ENCODE peak calls at places on chromosomes 1 and 21, in seven cellular contexts. R is neural crest cell; F is activated CD8-positive, alpha-beta memory T cell treated with anti-CD3 and anti-CD28 coated beads for 48 hours; Y is stimulated activated CD8-positive, alpha-beta memory T cell treated with anti-CD3 and anti-CD28 coated beads, Interleukin-4, amount 100 ng/mL, for 1 hour; Q is choroid plexus epithelial cell; J is HEK293T; M is NCI-H1417. S is an unnamed sample.

GRCh38 chr1:9904571-9904970 is 5.5 kb downstream of the CTNNBIP1 start:
- DNase-seq in R (no peak), F (no peak), Y (no peak), Q (peak; percentile 57), J (no peak), M (no peak), S (no peak)

GRCh38 chr1:61393575-61393974 is 311.2 kb downstream of the NFIA start:
- DNase-seq in R (no peak), F (no peak), Y (no peak), Q (no peak), J (no peak), M (no peak), S (no peak)

GRCh38 chr1:145995964-145996432 is 381 bp downstream of the TXNIP start:
- DNase-seq in R (no peak), F (no peak), Y (no peak), Q (no peak), J (peak; percentile 47), M (peak; percentile 83), S (no peak)

GRCh38 chr1:28926629-28927441 is 12.5 kb downstream of the EPB41 start:
- DNase-seq in R (no peak), F (no peak), Y (no peak), Q (peak; percentile 17), J (no peak), M (peak; percentile 70), S (no peak)

GRCh38 chr1:218479436-218480115 is 134.4 kb downstream of the TGFB2 start:
- DNase-seq in R (no peak), F (no peak), Y (no peak), Q (peak; percentile 84), J (no peak), M (no peak), S (no peak)

GRCh38 chr1:114718661-114719423 is 2.3 kb upstream of the NRAS start:
- DNase-seq in R (no peak), F (no peak), Y (no peak), Q (peak; percentile 40), J (no peak), M (no peak), S (no peak)

GRCh38 chr1:151104630-151105029 is 34.1 kb downstream of the GABPB2 start:
- DNase-seq in R (no peak), F (no peak), Y (no peak), Q (no peak), J (no peak), M (no peak), S (no peak)

GRCh38 chr1:228996286-228996685 is 261.0 kb downstream of the RHOU start:
- DNase-seq in R (no peak), F (no peak), Y (no peak), Q (no peak), J (no peak), M (no peak), S (no peak)

GRCh38 chr1:32774950-32775634 is 42.1 kb downstream of the YARS1 start:
- DNase-seq in R (no peak), F (no peak), Y (no peak), Q (peak; percentile 58), J (no peak), M (peak; percentile 41), S (no peak)

GRCh38 chr1:226549937-226550670 is 1.5 kb downstream of the STUM start:
- DNase-seq in R (peak; percentile 5), F (no peak), Y (no peak), Q (no peak), J (no peak), M (peak; percentile 63), S (peak; percentile 49)

GRCh38 chr1:205633421-205633976 is 1.7 kb upstream of the ELK4 start:
- DNase-seq in R (no peak), F (no peak), Y (no peak), Q (peak; percentile 20), J (no peak), M (peak; percentile 24), S (no peak)

GRCh38 chr1:204087181-204087892 is 14.4 kb downstream of the SOX13 start:
- DNase-seq in R (no peak), F (no peak), Y (no peak), Q (no peak), J (no peak), M (no peak), S (no peak)

GRCh38 chr1:219666242-219666641 is 53.3 kb upstream of the ZC3H11B start:
- DNase-seq in R (no peak), F (no peak), Y (no peak), Q (peak; percentile 82), J (no peak), M (no peak), S (no peak)

GRCh38 chr1:46549697-46550681 is 1.5 kb downstream of the KNCN start:
- DNase-seq in R (peak; percentile 28), F (no peak), Y (no peak), Q (peak; percentile 79), J (no peak), M (peak; percentile 87), S (peak; percentile 63)

GRCh38 chr21:43658769-43659135 is 536 bp downstream of the HSF2BP start:
- DNase-seq in R (no peak), F (no peak), Y (no peak), Q (no peak), J (no peak), M (no peak), S (no peak)

GRCh38 chr1:165344736-165345135 is 11.8 kb downstream of the LMX1A start:
- DNase-seq in R (no peak), F (no peak), Y (no peak), Q (no peak), J (no peak), M (no peak), S (no peak)

GRCh38 chr1:145690587-145691558 is 16.3 kb downstream of the PDZK1 start:
- DNase-seq in R (no peak), F (no peak), Y (no peak), Q (peak; percentile 90), J (no peak), M (no peak), S (no peak)

GRCh38 chr1:173190101-173190895 is 16.8 kb downstream of the TNFSF4 start:
- DNase-seq in R (no peak), F (no peak), Y (no peak), Q (peak; percentile 80), J (no peak), M (peak; percentile 95), S (no peak)

GRCh38 chr1:150441121-150441520 is 46.1 kb upstream of the TARS2 start:
- DNase-seq in R (no peak), F (no peak), Y (no peak), Q (no peak), J (no peak), M (no peak), S (no peak)

GRCh38 chr21:33286600-33287456 is 20.7 kb downstream of the IL10RB start:
- DNase-seq in R (no peak), F (no peak), Y (no peak), Q (peak; percentile 82), J (no peak), M (no peak), S (no peak)

GRCh38 chr1:27342778-27343638 is 1.2 kb downstream of the SYTL1 start:
- DNase-seq in R (no peak), F (no peak), Y (no peak), Q (no peak), J (no peak), M (peak; percentile 86), S (no peak)

GRCh38 chr21:46250146-46250725 is 21.7 kb upstream of the LSS start:
- DNase-seq in R (no peak), F (no peak), Y (no peak), Q (peak; percentile 20), J (no peak), M (no peak), S (no peak)

GRCh38 chr1:171427852-171428471 is 57.4 kb upstream of the PRRC2C start:
- DNase-seq in R (no peak), F (no peak), Y (no peak), Q (no peak), J (no peak), M (no peak), S (no peak)

GRCh38 chr1:115411388-115412063 is 73.5 kb upstream of the NGF start:
- DNase-seq in R (no peak), F (no peak), Y (no peak), Q (peak; percentile 83), J (no peak), M (peak; percentile 12), S (no peak)

GRCh38 chr1:107662976-107663375 is 302.0 kb downstream of the VAV3 start:
- DNase-seq in R (no peak), F (no peak), Y (no peak), Q (no peak), J (no peak), M (no peak), S (no peak)

GRCh38 chr1:36888811-36889477 is 145.4 kb downstream of the GRIK3 start:
- DNase-seq in R (no peak), F (no peak), Y (no peak), Q (no peak), J (no peak), M (no peak), S (no peak)